ENCODE peak calls at places on chromosomes 7 and 10, in eight cellular contexts. H is mesenchymal stem cell, C is ELR, W is colonic mucosa, M is HEK293T, T is memory B cell, P is NCI-H460, Z is GM10248. Y is an unnamed sample.

GRCh38 chr10:2839081-2839725 is 228.1 kb upstream of the PFKP start:
- DNase-seq in C (peak; percentile 31), H (peak; percentile 9), W (peak; percentile 44), P (peak; percentile 32), T (no peak), M (peak; percentile 74), Z (peak; percentile 50), Y (peak; percentile 4)

GRCh38 chr7:78523903-78524302 is 725.3 kb downstream of the PHTF2 start:
- DNase-seq in C (no peak), P (no peak), T (no peak), Z (no peak), H (no peak), M (no peak), W (no peak), Y (no peak)

GRCh38 chr7:145691377-145691914 is 425.2 kb upstream of the CNTNAP2 start:
- DNase-seq in W (no peak), H (no peak), Z (no peak), P (no peak), T (no peak), M (no peak), C (no peak), Y (no peak)

GRCh38 chr7:1961776-1962276 is 270.9 kb downstream of the MAD1L1 start:
- DNase-seq in W (no peak), C (peak; percentile 98), M (no peak), P (no peak), T (no peak), H (peak; percentile 86), Z (no peak), Y (no peak)

GRCh38 chr7:121486590-121486989 is 90.5 kb upstream of the FAM3C start:
- DNase-seq in M (no peak), W (no peak), H (no peak), P (no peak), C (no peak), Z (no peak), T (no peak), Y (no peak)

GRCh38 chr7:118478931-118479330 is 254.4 kb downstream of the ANKRD7 start:
- DNase-seq in T (no peak), P (no peak), W (no peak), M (no peak), C (no peak), H (no peak), Z (no peak), Y (no peak)

GRCh38 chr7:99098824-99099498 is 44.9 kb downstream of the SMURF1 start:
- DNase-seq in Z (no peak), P (no peak), W (no peak), H (peak; percentile 63), C (peak; percentile 57), M (peak; percentile 39), T (no peak), Y (peak; percentile 64)

GRCh38 chr7:94578615-94579014 is 69.0 kb downstream of the CASD1 start:
- DNase-seq in W (no peak), Z (no peak), M (no peak), C (no peak), T (no peak), H (no peak), P (no peak), Y (no peak)

GRCh38 chr10:50992356-50992866 is 81.9 kb upstream of the PRKG1 start:
- DNase-seq in W (no peak), H (peak; percentile 50), Z (no peak), P (no peak), C (no peak), M (peak; percentile 15), T (no peak), Y (peak; percentile 56)

GRCh38 chr7:140638311-140638791 is 2.3 kb downstream of the DENND2A start:
- DNase-seq in Z (no peak), W (no peak), H (peak; percentile 84), P (no peak), C (peak; percentile 40), M (no peak), T (no peak), Y (no peak)

Y was measured in cardiac muscle cell.